ENCODE peak calls at places on chromosomes 11 and 22, in four cellular contexts. S is transverse colon, Q is suprapubic skin, N is gastrocnemius medialis. D is an unnamed sample.

GRCh38 chr11:118229274-118229847 is 4.5 kb upstream of the JAML start:
- DNase-seq in S (no peak), Q (no peak), N (no peak), D (no peak)

GRCh38 chr11:59173080-59173963 is 1.4 kb downstream of the DTX4 start:
- DNase-seq in S (peak), Q (no peak), N (no peak), D (no peak)

GRCh38 chr11:78803995-78804394 is 229.3 kb upstream of the NARS2 start:
- DNase-seq in S (no peak), Q (no peak), N (no peak), D (no peak)

GRCh38 chr11:120715239-120715638 is 203.7 kb downstream of the GRIK4 start:
- DNase-seq in S (no peak), Q (no peak), N (no peak), D (no peak)

GRCh38 chr11:17077240-17077519 is 287 bp downstream of the RPS13 start:
- DNase-seq in S (no peak), Q (no peak), N (no peak), D (no peak)

GRCh38 chr22:40236131-40236665 is 58.5 kb downstream of the TNRC6B start:
- DNase-seq in S (no peak), Q (no peak), N (no peak), D (no peak)

GRCh38 chr11:61971177-61972111 is 4.0 kb upstream of the FTH1 start:
- DNase-seq in S (peak), Q (peak), N (peak), D (peak)

GRCh38 chr22:46547179-46547882 is 9.9 kb upstream of the CELSR1 start:
- DNase-seq in S (no peak), Q (peak), N (no peak), D (peak)

GRCh38 chr22:35835998-35836691 is 118.5 kb downstream of the APOL5 start:
- DNase-seq in S (peak), Q (no peak), N (peak), D (no peak)

GRCh38 chr11:76232026-76232665 is 25.8 kb upstream of the WNT11 start:
- DNase-seq in S (peak), Q (no peak), N (no peak), D (no peak)

GRCh38 chr22:19292262-19293230 is 1.0 kb upstream of the CLTCL1 start:
- DNase-seq in S (peak), Q (peak), N (peak), D (peak)

GRCh38 chr11:68338041-68338800 is 25.8 kb downstream of the LRP5 start:
- DNase-seq in S (no peak), Q (no peak), N (no peak), D (peak)

GRCh38 chr22:19576460-19577421 is 52.5 kb upstream of the CLDN5 start:
- DNase-seq in S (no peak), Q (no peak), N (no peak), D (peak)

GRCh38 chr11:118415739-118416068 is 14.3 kb downstream of the ATP5MG start:
- DNase-seq in S (peak), Q (no peak), N (no peak), D (peak)

GRCh38 chr11:69839516-69839915 is 20.3 kb upstream of the FGF3 start:
- DNase-seq in S (no peak), Q (no peak), N (no peak), D (no peak)

GRCh38 chr22:37823134-37823985 is at the start of gene GALR3:
- DNase-seq in S (no peak), Q (no peak), N (no peak), D (no peak)

GRCh38 chr11:22466809-22467208 is 128.6 kb downstream of the SLC17A6 start:
- DNase-seq in S (no peak), Q (peak), N (no peak), D (no peak)

GRCh38 chr11:118907749-118908106 is 18.0 kb downstream of the BCL9L start:
- DNase-seq in S (no peak), Q (no peak), N (no peak), D (no peak)

GRCh38 chr11:78050964-78051831 is 12.5 kb upstream of the THRSP start:
- DNase-seq in S (no peak), Q (no peak), N (no peak), D (no peak)

GRCh38 chr11:78030429-78031325 is 7.6 kb upstream of the KCTD14 start:
- DNase-seq in S (peak), Q (no peak), N (no peak), D (no peak)

GRCh38 chr22:47083379-47083986 is 321.0 kb downstream of the TBC1D22A start:
- DNase-seq in S (no peak), Q (no peak), N (no peak), D (peak)

GRCh38 chr11:15889972-15890371 is 466.4 kb downstream of the SOX6 start:
- DNase-seq in S (no peak), Q (no peak), N (no peak), D (no peak)

GRCh38 chr22:46008836-46009596 is 32.1 kb upstream of the WNT7B start:
- DNase-seq in S (no peak), Q (peak), N (no peak), D (no peak)

GRCh38 chr22:42904049-42904448 is 47.0 kb upstream of the ARFGAP3 start:
- DNase-seq in S (no peak), Q (no peak), N (no peak), D (no peak)

GRCh38 chr22:11627436-11627797 is 3900.6 kb upstream of the OR11H1 start:
- DNase-seq in S (no peak), Q (no peak), N (no peak), D (no peak)

GRCh38 chr11:115321602-115322289 is 182.5 kb downstream of the CADM1 start:
- DNase-seq in S (no peak), Q (no peak), N (no peak), D (no peak)

GRCh38 chr11:121105063-121105480 is 4.0 kb downstream of the TECTA start:
- DNase-seq in S (no peak), Q (peak), N (peak), D (peak)

GRCh38 chr11:827861-828167 is at the start of gene CRACR2B:
- DNase-seq in S (peak), Q (no peak), N (no peak), D (no peak)

GRCh38 chr11:78248903-78249302 is 60.2 kb downstream of the USP35 start:
- DNase-seq in S (no peak), Q (no peak), N (no peak), D (no peak)

GRCh38 chr11:74112877-74113276 is 57.9 kb downstream of the C2CD3 start:
- DNase-seq in S (no peak), Q (no peak), N (no peak), D (no peak)

GRCh38 chr11:61793084-61793828 is 545 bp downstream of the FEN1 start:
- DNase-seq in S (no peak), Q (no peak), N (no peak), D (no peak)

GRCh38 chr11:28139848-28140415 is 31.7 kb downstream of the METTL15 start:
- DNase-seq in S (no peak), Q (no peak), N (no peak), D (no peak)

GRCh38 chr11:114171257-114172054 is 111.9 kb downstream of the ZBTB16 start:
- DNase-seq in S (peak), Q (peak), N (peak), D (peak)

GRCh38 chr11:128456566-128457268 is 130.6 kb downstream of the ETS1 start:
- DNase-seq in S (no peak), Q (no peak), N (no peak), D (no peak)

GRCh38 chr11:122656631-122657101 is 1.1 kb downstream of the UBASH3B start:
- DNase-seq in S (peak), Q (no peak), N (no peak), D (no peak)

GRCh38 chr11:40281055-40281580 is 1178.3 kb downstream of the LRRC4C start:
- DNase-seq in S (no peak), Q (no peak), N (no peak), D (no peak)

GRCh38 chr11:47724041-47724729 is 9.0 kb upstream of the AGBL2 start:
- DNase-seq in S (peak), Q (no peak), N (peak), D (no peak)

GRCh38 chr11:109000531-109000930 is 335.7 kb downstream of the DDX10 start:
- DNase-seq in S (no peak), Q (no peak), N (no peak), D (no peak)

GRCh38 chr11:124278261-124278660 is 22.1 kb downstream of the OR8G5 start:
- DNase-seq in S (no peak), Q (no peak), N (no peak), D (no peak)

GRCh38 chr11:124276081-124276480 is 19.9 kb downstream of the OR8G5 start:
- DNase-seq in S (no peak), Q (no peak), N (no peak), D (no peak)

GRCh38 chr11:124277809-124278208 is 21.6 kb downstream of the OR8G5 start:
- DNase-seq in S (no peak), Q (no peak), N (no peak), D (no peak)

GRCh38 chr11:124274000-124274399 is 17.8 kb downstream of the OR8G5 start:
- DNase-seq in S (no peak), Q (no peak), N (no peak), D (no peak)

GRCh38 chr11:124277207-124277606 is 21.0 kb downstream of the OR8G5 start:
- DNase-seq in S (no peak), Q (no peak), N (no peak), D (no peak)
- TF ChIP-seq CTCF in S (no peak), Q (no peak), N (no peak), D (no peak)

GRCh38 chr22:50479686-50480085 is 1.7 kb upstream of the ADM2 start:
- DNase-seq in S (no peak), Q (no peak), N (no peak), D (no peak)

GRCh38 chr22:50481440-50482106 is at the start of gene ADM2:
- DNase-seq in S (peak), Q (no peak), N (no peak), D (no peak)

GRCh38 chr22:50482107-50483074 is 1.0 kb downstream of the ADM2 start:
- DNase-seq in S (no peak), Q (no peak), N (no peak), D (no peak)

GRCh38 chr22:50483106-50483505 is 1.8 kb downstream of the ADM2 start:
- DNase-seq in S (no peak), Q (no peak), N (no peak), D (no peak)

GRCh38 chr22:50481045-50481439 is 301 bp upstream of the ADM2 start:
- DNase-seq in S (no peak), Q (no peak), N (no peak), D (no peak)
- H3K4me3 ChIP-seq in S (peak), Q (peak), N (peak), D (no peak)

GRCh38 chr11:110112457-110112856 is 19.3 kb downstream of the ZC3H12C start:
- DNase-seq in S (no peak), Q (no peak), N (no peak), D (no peak)

GRCh38 chr11:110106713-110107274 is 13.6 kb downstream of the ZC3H12C start:
- DNase-seq in S (no peak), Q (no peak), N (no peak), D (no peak)

GRCh38 chr11:110113507-110113906 is 20.3 kb downstream of the ZC3H12C start:
- DNase-seq in S (no peak), Q (no peak), N (no peak), D (no peak)

GRCh38 chr11:110110854-110111253 is 17.7 kb downstream of the ZC3H12C start:
- DNase-seq in S (no peak), Q (no peak), N (no peak), D (no peak)
- TF ChIP-seq POLR2A in S (no peak), Q (no peak), N (no peak), D (no peak)

DNA sequence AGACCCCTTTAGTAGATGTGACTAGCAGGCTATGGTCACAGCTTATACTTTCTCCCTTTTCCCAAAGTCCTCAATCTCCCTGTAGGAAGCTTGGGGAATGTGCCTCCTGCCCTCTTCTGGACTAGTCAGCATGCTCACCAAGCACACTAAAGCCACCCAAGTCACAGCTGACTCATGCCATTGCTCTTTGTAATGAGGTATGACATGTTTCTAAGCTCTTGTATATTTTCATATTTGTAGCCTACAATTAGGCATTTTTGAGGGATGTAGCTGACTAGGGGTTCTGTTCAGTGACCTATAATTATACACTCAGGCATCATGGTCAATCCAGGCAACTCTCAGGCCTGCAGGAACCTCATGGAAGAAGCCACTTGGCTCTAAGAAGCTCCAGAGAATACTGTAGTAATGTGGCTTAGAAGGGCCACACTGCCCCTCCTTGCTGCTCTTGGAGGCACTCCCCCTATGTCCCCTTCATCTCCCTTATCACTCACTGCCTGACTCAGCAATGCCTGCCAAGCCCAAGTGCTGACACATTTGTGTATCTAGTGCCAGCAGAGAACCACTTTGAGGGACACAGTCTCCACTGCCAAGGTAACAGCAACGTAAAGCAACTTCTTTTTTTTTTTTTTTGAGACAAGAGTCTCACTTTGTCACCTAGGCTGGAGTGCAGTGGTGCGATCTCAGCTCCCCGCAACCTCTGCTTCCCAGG is 86.2 kb downstream of the RPL27A start:
- DNase-seq in S (no peak), Q (no peak), N (no peak), D (peak)
- TF ChIP-seq CTCF in S (no peak), Q (no peak), N (no peak), D (no peak)

DNA sequence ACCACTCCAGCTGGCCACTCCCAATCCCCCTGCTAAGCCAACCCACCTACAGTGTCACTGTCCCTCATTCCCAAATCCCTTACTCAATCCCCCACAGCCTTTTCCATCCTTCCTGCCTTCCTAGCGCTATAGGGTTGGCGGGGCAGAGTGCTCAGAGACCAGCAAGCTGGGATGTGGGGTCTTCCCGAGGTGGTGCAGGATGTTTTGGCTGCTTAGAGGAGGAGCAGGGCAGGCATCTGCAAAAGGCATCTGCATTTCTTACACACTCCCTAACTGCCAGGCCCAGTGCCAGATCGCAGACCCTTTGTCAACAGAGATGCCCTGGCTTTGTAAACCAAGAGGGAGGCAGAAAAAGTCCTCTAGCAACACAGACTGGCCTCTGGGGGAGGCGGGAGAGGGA is 37.9 kb upstream of the ADA2 start:
- DNase-seq in S (no peak), Q (no peak), N (no peak), D (no peak)
- H3K4me3 ChIP-seq in S (no peak), Q (no peak), N (peak), D (no peak)

GRCh38 chr11:66420671-66421476 is at the start of gene NPAS4:
- DNase-seq in S (no peak), Q (no peak), N (no peak), D (no peak)

GRCh38 chr11:66418986-66419308 is 1.9 kb upstream of the NPAS4 start:
- DNase-seq in S (no peak), Q (no peak), N (no peak), D (no peak)

GRCh38 chr11:66418168-66418985 is 2.5 kb upstream of the NPAS4 start:
- DNase-seq in S (peak), Q (no peak), N (peak), D (peak)

GRCh38 chr11:66419825-66420224 is 1.0 kb upstream of the NPAS4 start:
- DNase-seq in S (no peak), Q (no peak), N (no peak), D (no peak)

DNA sequence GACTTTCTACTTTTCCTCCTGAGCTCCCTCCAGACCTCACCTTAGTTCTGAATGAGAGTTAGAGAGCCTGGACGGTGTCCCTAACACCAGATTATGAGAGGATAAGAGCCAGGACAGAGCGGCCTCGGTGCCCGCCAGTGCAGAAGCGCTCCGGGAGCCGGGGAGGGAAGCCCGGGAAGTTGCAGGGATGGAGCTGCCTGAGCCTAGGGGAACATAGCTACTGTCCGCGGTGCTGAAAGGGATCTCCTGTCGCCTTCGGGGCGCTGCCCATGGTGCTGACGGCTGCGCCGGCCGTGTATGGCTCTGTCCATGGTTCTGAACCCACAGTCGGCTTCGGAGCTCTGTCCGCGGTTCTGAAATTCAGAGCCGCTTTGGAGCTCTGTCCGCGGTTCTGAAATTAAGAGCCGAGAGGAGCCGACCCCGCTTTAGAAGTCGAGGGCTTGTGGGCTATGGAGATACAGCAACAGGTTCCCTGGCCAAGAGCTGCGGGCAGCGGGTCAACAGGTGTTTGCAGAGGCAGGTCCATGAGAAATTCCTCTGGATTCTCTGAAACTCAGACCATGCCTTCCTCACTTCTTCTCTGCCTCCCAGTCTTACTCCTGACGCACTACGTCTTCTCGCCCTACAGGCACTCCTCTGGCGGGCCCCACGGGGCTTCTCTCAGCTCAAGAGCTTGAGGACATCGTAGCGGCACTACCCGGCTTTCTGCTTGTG is 814 bp downstream of the NPAS4 start:
- DNase-seq in S (peak), Q (peak), N (peak), D (peak)
- TF ChIP-seq POLR2A in S (no peak), Q (no peak), N (no peak), D (no peak)

GRCh38 chr22:44916281-44917231 is 93.2 kb downstream of the PHF21B start:
- DNase-seq in S (no peak), Q (peak), N (no peak), D (no peak)

GRCh38 chr22:44914026-44914721 is 95.6 kb downstream of the PHF21B start:
- DNase-seq in S (no peak), Q (peak), N (no peak), D (no peak)

GRCh38 chr22:44909241-44909640 is 100.6 kb downstream of the PHF21B start:
- DNase-seq in S (no peak), Q (peak), N (no peak), D (peak)

GRCh38 chr22:44915441-44915840 is 94.4 kb downstream of the PHF21B start:
- DNase-seq in S (no peak), Q (peak), N (no peak), D (no peak)

DNA sequence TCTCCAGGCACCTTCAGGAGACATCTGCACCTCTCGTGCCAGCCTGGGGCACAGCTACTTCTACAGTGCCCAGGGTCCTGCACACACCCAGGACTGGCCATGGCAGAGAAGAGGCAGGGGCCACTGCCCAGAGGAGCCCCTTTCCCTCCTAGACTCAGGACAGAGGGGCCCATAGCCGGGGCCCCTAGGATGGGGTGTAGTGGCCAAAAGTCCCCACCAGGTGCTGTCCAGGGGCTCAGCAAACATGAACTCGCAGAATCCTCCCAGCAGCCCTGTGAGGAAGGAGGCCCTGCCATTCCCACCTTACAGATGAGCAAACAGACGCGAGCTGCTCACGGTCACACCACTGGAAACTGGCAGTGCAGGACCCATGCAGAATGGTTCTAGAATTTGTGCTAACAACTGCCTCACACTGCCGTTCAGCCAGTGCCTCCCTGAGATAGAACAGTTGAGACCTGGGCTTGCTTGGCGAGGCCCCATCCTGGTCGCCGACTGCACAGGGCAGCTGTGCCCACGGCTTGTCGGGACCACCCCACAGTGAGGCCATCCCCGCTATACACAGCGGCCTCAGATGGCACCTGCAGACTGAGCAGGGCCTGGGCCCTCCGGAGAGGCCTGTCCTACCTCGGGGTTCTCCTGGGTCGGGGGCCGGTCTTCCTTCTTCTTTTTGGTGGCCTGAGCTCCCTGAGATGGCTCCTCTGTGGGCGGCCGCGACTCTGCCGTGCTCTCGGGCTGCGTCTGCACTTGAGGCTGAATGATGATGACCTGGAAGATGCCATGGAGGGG is 96.4 kb downstream of the PHF21B start:
- DNase-seq in S (no peak), Q (peak), N (no peak), D (no peak)
- TF ChIP-seq CTCF in S (no peak), Q (no peak), N (no peak), D (no peak)

GRCh38 chr22:23216331-23217170 is 36.2 kb downstream of the BCR start:
- DNase-seq in S (no peak), Q (no peak), N (no peak), D (no peak)
- H3K4me3 ChIP-seq in S (no peak), Q (no peak), N (no peak), D (no peak)